ENCODE peak calls at places on chromosomes 11 and 22, in eight cellular contexts. B is IMR-90, S is A549, W is body of pancreas, J is heart right ventricle, R is progenitor cell of endocrine pancreas, Y is MCF 10A, E is omental fat pad. F is an unnamed sample.

GRCh38 chr11:86774422-86774821 is 25.9 kb upstream of the PRSS23 start:
- DNase-seq in B (no peak), S (no peak), W (no peak), J (no peak), R (no peak), Y (no peak), E (no peak), F (no peak)

GRCh38 chr11:122923302-122923701 is 40.7 kb downstream of the JHY start:
- DNase-seq in B (no peak), S (no peak), W (no peak), J (no peak), R (no peak), Y (no peak), E (no peak), F (no peak)

GRCh38 chr11:106524446-106524845 is 447.0 kb downstream of the AASDHPPT start:
- DNase-seq in B (no peak), S (no peak), W (no peak), J (no peak), R (no peak), Y (no peak), E (no peak), F (no peak)

GRCh38 chr11:47464479-47464878 is 15.5 kb upstream of the RAPSN start:
- DNase-seq in B (peak; percentile 42), S (no peak), W (no peak), J (no peak), R (no peak), Y (no peak), E (no peak), F (peak; percentile 76)

GRCh38 chr22:28029201-28029948 is 110.3 kb upstream of the PITPNB start:
- DNase-seq in B (peak; percentile 49), S (peak; percentile 35), W (peak; percentile 92), J (peak; percentile 49), R (no peak), Y (peak; percentile 51), E (no peak), F (no peak)

GRCh38 chr11:406796-407650 is 7.8 kb downstream of the SIGIRR start:
- DNase-seq in B (peak; percentile 65), S (peak; percentile 90), W (peak; percentile 80), J (peak; percentile 85), R (no peak), Y (peak; percentile 82), E (no peak), F (peak; percentile 72)

GRCh38 chr11:80702264-80702663 is 1261.4 kb upstream of the TENM4 start:
- DNase-seq in B (no peak), S (no peak), W (no peak), J (no peak), R (no peak), Y (peak; percentile 27), E (no peak), F (no peak)

GRCh38 chr11:69662021-69662698 is 13.0 kb downstream of the LTO1 start:
- DNase-seq in B (no peak), S (no peak), W (no peak), J (peak; percentile 59), R (no peak), Y (no peak), E (no peak), F (no peak)

GRCh38 chr11:10072142-10072541 is 221.9 kb downstream of the SBF2 start:
- DNase-seq in B (peak; percentile 92), S (no peak), W (no peak), J (no peak), R (no peak), Y (peak; percentile 30), E (no peak), F (no peak)

GRCh38 chr11:93196816-93197382 is 892 bp downstream of the SLC36A4 start:
- DNase-seq in B (peak; percentile 22), S (no peak), W (no peak), J (no peak), R (no peak), Y (no peak), E (no peak), F (no peak)

GRCh38 chr11:68387840-68388239 is 72.7 kb upstream of the PPP6R3 start:
- DNase-seq in B (no peak), S (no peak), W (no peak), J (no peak), R (no peak), Y (no peak), E (no peak), F (peak; percentile 59)

GRCh38 chr11:126394036-126394435 is 38.5 kb downstream of the ST3GAL4 start:
- DNase-seq in B (no peak), S (no peak), W (no peak), J (no peak), R (no peak), Y (peak; percentile 51), E (no peak), F (no peak)

GRCh38 chr22:23207786-23208325 is 27.5 kb downstream of the BCR start:
- DNase-seq in B (no peak), S (no peak), W (no peak), J (no peak), R (no peak), Y (no peak), E (no peak), F (no peak)

GRCh38 chr11:87127131-87127530 is 89.4 kb downstream of the TMEM135 start:
- DNase-seq in B (no peak), S (no peak), W (no peak), J (no peak), R (no peak), Y (no peak), E (no peak), F (no peak)

GRCh38 chr11:117855452-117855851 is 21.0 kb downstream of the FXYD6 start:
- DNase-seq in B (no peak), S (no peak), W (no peak), J (no peak), R (no peak), Y (no peak), E (no peak), F (no peak)

GRCh38 chr11:88312665-88313064 is 24.9 kb downstream of the CTSC start:
- DNase-seq in B (no peak), S (no peak), W (no peak), J (no peak), R (no peak), Y (no peak), E (no peak), F (no peak)

DNA sequence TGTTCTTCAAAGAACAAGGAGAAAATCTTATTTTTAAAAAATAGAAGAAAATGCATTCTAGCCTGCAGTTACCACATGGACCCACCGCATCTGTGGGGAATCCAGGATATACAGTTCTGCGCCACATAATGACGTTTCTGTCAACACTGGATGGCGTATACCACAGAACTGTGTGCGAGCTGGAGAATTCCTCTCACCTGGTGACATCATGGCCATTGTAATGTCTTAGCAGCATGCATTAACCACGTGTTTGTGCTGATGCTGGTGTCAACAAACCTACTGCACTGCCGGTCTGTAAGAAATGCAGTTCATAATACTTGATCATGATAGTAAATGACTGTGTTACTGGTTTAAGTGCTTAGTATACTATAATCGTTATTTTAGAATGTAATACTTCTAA is 174.7 kb downstream of the TBC1D22A start:
- DNase-seq in B (no peak), S (no peak), W (no peak), J (no peak), R (no peak), Y (no peak), E (no peak), F (no peak)
- TF ChIP-seq CTCF in B (no peak), S (no peak), W (no peak), J (no peak), R (no peak), Y (no peak), E (no peak), F (no peak)

DNA sequence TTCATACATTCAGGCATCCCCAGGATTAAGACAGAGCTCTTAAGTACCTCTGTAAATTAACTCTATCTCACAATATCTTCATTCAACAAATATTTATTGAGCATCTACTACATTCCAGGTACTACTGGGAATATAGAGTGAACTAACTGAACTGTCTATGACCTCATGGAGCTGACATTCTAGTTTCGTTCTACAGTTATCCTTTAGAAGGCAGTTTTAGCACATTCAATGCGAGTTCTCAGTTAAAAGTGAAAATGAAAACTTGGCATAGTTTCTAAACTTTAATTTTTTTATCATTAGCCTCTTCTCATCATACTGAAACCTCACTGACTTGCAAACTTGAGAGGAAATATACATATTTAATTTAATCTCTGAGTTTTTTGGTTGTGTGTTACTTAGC is 10.7 kb upstream of the MS4A6E start:
- DNase-seq in B (no peak), S (no peak), W (no peak), J (no peak), R (no peak), Y (no peak), E (no peak), F (no peak)
- TF ChIP-seq CTCF in B (no peak), S (no peak), W (no peak), J (no peak), R (no peak), Y (no peak), E (no peak), F (no peak)

DNA sequence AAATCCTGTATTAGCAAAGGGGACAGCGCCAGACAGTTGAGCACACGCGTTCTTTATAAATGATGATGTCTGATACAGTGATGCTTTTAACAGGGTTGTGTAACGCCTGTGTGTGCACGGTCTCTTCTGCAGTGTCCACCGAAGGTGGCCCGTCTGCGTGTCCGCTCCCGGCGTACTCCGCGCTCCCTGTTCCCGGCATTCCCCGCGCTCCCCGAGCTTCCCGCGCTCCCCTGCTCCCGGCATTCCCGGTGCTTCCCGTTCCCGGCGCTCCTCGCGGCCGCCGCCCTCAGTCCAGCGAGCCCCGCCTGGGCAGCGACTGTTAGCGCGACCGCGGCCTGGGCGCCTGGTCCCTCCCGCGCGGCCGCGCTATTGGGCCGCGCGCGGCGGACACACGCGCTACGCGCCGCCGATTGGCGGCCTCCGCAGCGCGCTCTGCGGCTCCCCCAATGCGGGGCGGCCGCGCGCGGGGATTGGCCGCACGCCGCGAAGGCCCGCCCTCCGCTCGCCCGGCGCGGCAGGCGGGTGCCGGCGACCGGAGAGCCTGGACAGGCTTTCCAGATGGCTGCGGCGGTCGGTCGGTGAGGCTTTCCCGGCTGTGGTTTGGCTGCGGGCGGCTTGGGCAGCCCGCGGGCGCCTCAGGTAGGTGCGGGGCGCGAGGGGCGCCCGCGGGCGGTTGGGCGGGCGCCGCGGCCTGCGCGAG is at the start of gene DGCR8:
- DNase-seq in B (peak; percentile 93), S (peak; percentile 91), W (peak; percentile 93), J (peak; percentile 95), R (peak; percentile 84), Y (peak; percentile 94), E (peak; percentile 49), F (peak; percentile 93)
- TF ChIP-seq CTCF in B (no peak), S (no peak), W (no peak), J (no peak), R (no peak), Y (no peak), E (no peak), F (no peak)

GRCh38 chr11:1825785-1826451 is 8.9 kb upstream of the SYT8 start:
- DNase-seq in B (no peak), S (no peak), W (no peak), J (peak; percentile 13), R (no peak), Y (no peak), E (no peak), F (peak; percentile 18)

GRCh38 chr11:1824221-1825038 is 10.4 kb upstream of the SYT8 start:
- DNase-seq in B (no peak), S (no peak), W (no peak), J (no peak), R (no peak), Y (no peak), E (no peak), F (no peak)

GRCh38 chr11:1826552-1827094 is 8.2 kb upstream of the SYT8 start:
- DNase-seq in B (peak; percentile 59), S (peak; percentile 44), W (peak; percentile 56), J (peak; percentile 22), R (no peak), Y (peak; percentile 91), E (no peak), F (peak; percentile 29)

GRCh38 chr11:1823376-1824220 is 11.2 kb upstream of the SYT8 start:
- DNase-seq in B (no peak), S (no peak), W (peak; percentile 45), J (no peak), R (no peak), Y (no peak), E (no peak), F (no peak)

GRCh38 chr11:1825039-1825740 is 9.6 kb upstream of the SYT8 start:
- DNase-seq in B (no peak), S (peak; percentile 70), W (peak; percentile 75), J (no peak), R (peak; percentile 86), Y (peak; percentile 67), E (no peak), F (peak; percentile 95)
- TF ChIP-seq CTCF in B (peak; percentile 23), S (peak; percentile 72), W (peak; percentile 55), J (peak; percentile 63), R (peak; percentile 94), Y (peak; percentile 52), E (no peak), F (peak; percentile 78)

F was measured in glutamatergic neuron.